ENCODE peak calls at places on chromosomes 6 and 20, in eight cellular contexts. P is lower lobe of right lung; K is natural killer cell; H is effector CD4-positive, alpha-beta T cell; L is AG10803; A is right lobe of liver; Z is tibial nerve; G is hypothalamus. S is an unnamed sample.

GRCh38 chr6:92989656-92990055 is 429.7 kb downstream of the EPHA7 start:
- DNase-seq in K (no peak), Z (no peak), L (no peak), P (no peak), A (no peak), H (no peak), G (no peak), S (no peak)

GRCh38 chr6:146289816-146290588 is 253.6 kb upstream of the RAB32 start:
- DNase-seq in A (no peak), G (no peak), H (no peak), P (no peak), L (peak), Z (peak), K (no peak), S (peak)

GRCh38 chr6:147000545-147001488 is 203.4 kb upstream of the STXBP5 start:
- DNase-seq in A (no peak), K (no peak), H (no peak), L (peak), Z (no peak), G (no peak), P (no peak), S (peak)

GRCh38 chr6:105596284-105596755 is 193.4 kb upstream of the PREP start:
- DNase-seq in K (no peak), A (no peak), P (no peak), G (no peak), L (peak), Z (no peak), H (no peak), S (peak)

GRCh38 chr20:62117658-62118057 is 4.6 kb upstream of the LSM14B start:
- DNase-seq in G (no peak), K (peak), A (no peak), L (no peak), P (no peak), Z (no peak), H (peak), S (no peak)

GRCh38 chr20:2108987-2109386 is 7.4 kb downstream of the STK35 start:
- DNase-seq in P (no peak), H (no peak), L (peak), K (no peak), A (no peak), G (no peak), Z (no peak), S (peak)

GRCh38 chr6:76639941-76640340 is 567.5 kb upstream of the IMPG1 start:
- DNase-seq in G (no peak), L (no peak), P (no peak), K (no peak), H (no peak), A (no peak), Z (no peak), S (no peak)

GRCh38 chr20:3753098-3753497 is 14.5 kb downstream of the ADISSP start:
- DNase-seq in K (peak), A (no peak), L (peak), Z (peak), G (peak), H (peak), P (no peak), S (no peak)

GRCh38 chr6:163338671-163339405 is 75.7 kb upstream of the QKI start:
- DNase-seq in L (peak), G (no peak), P (no peak), H (no peak), A (no peak), K (no peak), Z (no peak), S (no peak)

GRCh38 chr6:75210885-75211739 is 5.3 kb upstream of the COL12A1 start:
- DNase-seq in K (no peak), H (peak), G (no peak), L (peak), Z (peak), A (no peak), P (no peak), S (no peak)

GRCh38 chr6:143733500-143733899 is 55.7 kb downstream of the PHACTR2 start:
- DNase-seq in K (no peak), L (no peak), G (no peak), P (no peak), Z (no peak), H (no peak), A (no peak), S (no peak)

GRCh38 chr6:151561238-151561637 is 67.4 kb downstream of the CCDC170 start:
- DNase-seq in H (no peak), A (no peak), Z (no peak), P (no peak), K (no peak), L (no peak), G (no peak), S (no peak)

GRCh38 chr6:163532526-163533078 is 118.1 kb downstream of the QKI start:
- DNase-seq in K (no peak), H (no peak), Z (no peak), L (no peak), G (no peak), A (no peak), P (no peak), S (no peak)

GRCh38 chr20:53331151-53331973 is 262.3 kb downstream of the ZNF217 start:
- DNase-seq in P (no peak), G (no peak), A (no peak), L (peak), Z (peak), K (no peak), H (no peak), S (no peak)

GRCh38 chr6:166006593-166007301 is 160.9 kb downstream of the TBXT start:
- DNase-seq in H (no peak), Z (no peak), L (peak), K (no peak), P (no peak), A (no peak), G (no peak), S (peak)

GRCh38 chr6:29943053-29943966 is 978 bp downstream of the HLA-A start:
- DNase-seq in Z (no peak), L (no peak), H (no peak), G (no peak), A (peak), P (peak), K (peak), S (no peak)

GRCh38 chr6:161584051-161584450 is 310.2 kb upstream of the AGPAT4 start:
- DNase-seq in H (no peak), Z (no peak), K (no peak), L (no peak), A (no peak), P (no peak), G (no peak), S (no peak)

GRCh38 chr20:17835941-17836861 is 132.4 kb downstream of the SNX5 start:
- DNase-seq in K (no peak), L (peak), P (no peak), A (no peak), Z (peak), H (no peak), G (no peak), S (peak)

GRCh38 chr20:57388953-57389694 is 2.1 kb upstream of the RBM38 start:
- DNase-seq in A (peak), H (peak), L (peak), P (peak), K (peak), Z (peak), G (no peak), S (peak)

GRCh38 chr6:149862901-149863595 is 1.1 kb downstream of the LRP11 start:
- DNase-seq in K (peak), L (peak), G (peak), H (no peak), Z (peak), A (peak), P (peak), S (peak)

GRCh38 chr6:75532521-75532920 is 38.9 kb upstream of the FILIP1 start:
- DNase-seq in P (no peak), Z (no peak), G (no peak), L (peak), A (no peak), H (no peak), K (no peak), S (peak)

S was measured in NCI-H226.